ENCODE peak calls at places on chromosomes 7 and 10, in nine cellular contexts. L is NAMALWA, T is NCI-H1092, K is RPMI8226, J is T-helper 2 cell, E is anterior cingulate cortex, D is fibroblast of mammary gland, V is sigmoid colon, Y is right lobe of liver. W is an unnamed sample.

GRCh38 chr10:127145173-127145572 is 51.2 kb downstream of the INSYN2A start:
- DNase-seq in V (no peak), D (peak; percentile 87), Y (no peak), E (no peak), K (no peak), T (no peak), L (no peak), J (no peak), W (no peak)

GRCh38 chr7:34656036-34656435 is 2.0 kb upstream of the NPSR1 start:
- DNase-seq in T (no peak), Y (no peak), L (no peak), V (no peak), J (no peak), E (no peak), D (no peak), K (no peak), W (no peak)

GRCh38 chr10:103500481-103500880 is 7.0 kb downstream of the NEURL1 start:
- DNase-seq in J (no peak), T (no peak), Y (no peak), L (no peak), V (peak; percentile 36), K (no peak), E (no peak), D (no peak), W (no peak)

GRCh38 chr7:104627516-104627915 is 299.1 kb downstream of the LHFPL3 start:
- DNase-seq in K (peak; percentile 55), E (no peak), J (no peak), T (no peak), Y (no peak), L (peak; percentile 34), D (peak; percentile 28), V (no peak), W (no peak)

GRCh38 chr7:151007469-151007898 is 16.7 kb downstream of the NOS3 start:
- DNase-seq in T (no peak), D (no peak), V (no peak), J (no peak), L (no peak), K (no peak), Y (peak; percentile 44), E (no peak), W (no peak)

GRCh38 chr7:29609162-29610030 is 45.8 kb downstream of the PRR15 start:
- DNase-seq in V (no peak), D (peak; percentile 79), T (peak; percentile 16), E (no peak), L (no peak), Y (no peak), J (no peak), K (peak; percentile 47), W (peak; percentile 13)

GRCh38 chr7:78642751-78643150 is 810.7 kb downstream of the MAGI2 start:
- DNase-seq in Y (no peak), E (no peak), J (no peak), T (no peak), K (no peak), L (no peak), V (no peak), D (no peak), W (no peak)

GRCh38 chr10:32155075-32155516 is 98.9 kb upstream of the KIF5B start:
- DNase-seq in K (no peak), Y (no peak), D (peak; percentile 66), V (no peak), T (no peak), J (no peak), L (no peak), E (no peak), W (no peak)

GRCh38 chr7:98091523-98091922 is 15.1 kb upstream of the LMTK2 start:
- DNase-seq in V (no peak), Y (no peak), K (no peak), J (no peak), T (no peak), D (no peak), E (no peak), L (no peak), W (no peak)

GRCh38 chr10:79007037-79007842 is 61.5 kb upstream of the ZMIZ1 start:
- DNase-seq in E (no peak), Y (no peak), K (no peak), J (no peak), D (peak; percentile 41), V (peak; percentile 83), T (no peak), L (no peak), W (no peak)

W was measured in germinal center.